ENCODE peak calls at places on chromosome X, in four cellular contexts. One of them, this sample, is unnamed.

GRCh38 chrX:142089193-142089592 is 115.9 kb downstream of the MAGEC2 start:
- DNase-seq in foreskin fibroblast: no peak
- DNase-seq in BJ: no peak
- DNase-seq in right atrium auricular region: no peak
- DNase-seq in this sample: no peak

GRCh38 chrX:2913118-2913517 is 16.0 kb downstream of the ARSD start:
- DNase-seq in right atrium auricular region: no peak
- DNase-seq in foreskin fibroblast: no peak
- DNase-seq in BJ: no peak
- DNase-seq in this sample: no peak

GRCh38 chrX:19824603-19825002 is 62.8 kb downstream of the SH3KBP1 start:
- DNase-seq in right atrium auricular region: no peak
- DNase-seq in BJ: no peak
- DNase-seq in foreskin fibroblast: peak; percentile 53
- DNase-seq in this sample: no peak

GRCh38 chrX:73214366-73215094 is at the start of gene NAP1L2:
- DNase-seq in foreskin fibroblast: no peak
- DNase-seq in right atrium auricular region: peak; percentile 59
- DNase-seq in BJ: no peak
- DNase-seq in this sample: no peak

GRCh38 chrX:106952988-106953387 is 32.8 kb downstream of the CLDN2 start:
- DNase-seq in right atrium auricular region: no peak
- DNase-seq in foreskin fibroblast: no peak
- DNase-seq in BJ: no peak
- DNase-seq in this sample: no peak

GRCh38 chrX:130896816-130897508 is 6.0 kb downstream of the ENOX2 start:
- DNase-seq in foreskin fibroblast: peak; percentile 15
- DNase-seq in BJ: no peak
- DNase-seq in right atrium auricular region: no peak
- DNase-seq in this sample: no peak

GRCh38 chrX:1323315-1323714 is 13.3 kb upstream of the IL3RA start:
- DNase-seq in right atrium auricular region: no peak
- DNase-seq in BJ: no peak
- DNase-seq in foreskin fibroblast: no peak
- DNase-seq in this sample: no peak

GRCh38 chrX:153635788-153636668 is 11.0 kb upstream of the DUSP9 start:
- DNase-seq in foreskin fibroblast: no peak
- DNase-seq in right atrium auricular region: no peak
- DNase-seq in BJ: no peak
- DNase-seq in this sample: no peak

GRCh38 chrX:22135171-22135711 is 103.1 kb downstream of the PHEX start:
- DNase-seq in right atrium auricular region: no peak
- DNase-seq in foreskin fibroblast: peak; percentile 60
- DNase-seq in BJ: no peak
- DNase-seq in this sample: no peak

GRCh38 chrX:123835661-123836371 is 24.0 kb upstream of the XIAP start:
- DNase-seq in foreskin fibroblast: peak; percentile 36
- DNase-seq in BJ: no peak
- DNase-seq in right atrium auricular region: no peak
- DNase-seq in this sample: no peak

GRCh38 chrX:123830309-123830708 is 29.5 kb upstream of the XIAP start:
- DNase-seq in foreskin fibroblast: no peak
- DNase-seq in BJ: no peak
- DNase-seq in right atrium auricular region: no peak
- DNase-seq in this sample: peak; percentile 27

GRCh38 chrX:55619547-55619946 is 3.7 kb upstream of the FOXR2 start:
- DNase-seq in right atrium auricular region: no peak
- DNase-seq in foreskin fibroblast: no peak
- DNase-seq in BJ: no peak
- DNase-seq in this sample: no peak

GRCh38 chrX:46310815-46311497 is 234.3 kb downstream of the ZNF674 start:
- DNase-seq in foreskin fibroblast: no peak
- DNase-seq in BJ: no peak
- DNase-seq in right atrium auricular region: no peak
- DNase-seq in this sample: no peak

GRCh38 chrX:53895270-53895669 is 149.0 kb downstream of the PHF8 start:
- DNase-seq in right atrium auricular region: no peak
- DNase-seq in BJ: no peak
- DNase-seq in foreskin fibroblast: no peak
- DNase-seq in this sample: no peak

GRCh38 chrX:154327026-154327820 is 31.6 kb downstream of the TKTL1 start:
- DNase-seq in right atrium auricular region: no peak
- DNase-seq in BJ: no peak
- DNase-seq in foreskin fibroblast: peak; percentile 50
- DNase-seq in this sample: peak; percentile 35

GRCh38 chrX:73262991-73263390 is 48.3 kb upstream of the NAP1L2 start:
- DNase-seq in BJ: no peak
- DNase-seq in right atrium auricular region: no peak
- DNase-seq in foreskin fibroblast: no peak
- DNase-seq in this sample: no peak

GRCh38 chrX:103688949-103689348 is 2.5 kb upstream of the MORF4L2 start:
- DNase-seq in right atrium auricular region: no peak
- DNase-seq in BJ: no peak
- DNase-seq in foreskin fibroblast: no peak
- DNase-seq in this sample: no peak

GRCh38 chrX:15151267-15152196 is 118.4 kb downstream of the ASB9 start:
- DNase-seq in right atrium auricular region: no peak
- DNase-seq in BJ: no peak
- DNase-seq in foreskin fibroblast: no peak
- DNase-seq in this sample: no peak

GRCh38 chrX:13803116-13803515 is 13.8 kb downstream of the GPM6B start:
- DNase-seq in foreskin fibroblast: no peak
- DNase-seq in right atrium auricular region: no peak
- DNase-seq in BJ: no peak
- DNase-seq in this sample: no peak

GRCh38 chrX:141733371-141733770 is 34.8 kb upstream of the SPANXD start:
- DNase-seq in foreskin fibroblast: peak; percentile 14
- DNase-seq in BJ: no peak
- DNase-seq in right atrium auricular region: no peak
- DNase-seq in this sample: no peak

GRCh38 chrX:150161092-150161672 is 201.9 kb upstream of the MAMLD1 start:
- DNase-seq in BJ: no peak
- DNase-seq in right atrium auricular region: no peak
- DNase-seq in foreskin fibroblast: no peak
- DNase-seq in this sample: no peak

GRCh38 chrX:103503163-103503852 is 16.0 kb downstream of the RAB40A start:
- DNase-seq in foreskin fibroblast: peak; percentile 31
- DNase-seq in BJ: no peak
- DNase-seq in right atrium auricular region: no peak
- DNase-seq in this sample: no peak

GRCh38 chrX:47574096-47574553 is 8.1 kb upstream of the TIMP1 start:
- DNase-seq in BJ: no peak
- DNase-seq in foreskin fibroblast: no peak
- DNase-seq in right atrium auricular region: no peak
- DNase-seq in this sample: no peak

GRCh38 chrX:100931925-100932285 is 3.2 kb upstream of the XKRX start:
- DNase-seq in right atrium auricular region: no peak
- DNase-seq in foreskin fibroblast: no peak
- DNase-seq in BJ: no peak
- DNase-seq in this sample: no peak

GRCh38 chrX:22969416-22969815 is 30.3 kb upstream of the DDX53 start:
- DNase-seq in foreskin fibroblast: no peak
- DNase-seq in BJ: no peak
- DNase-seq in right atrium auricular region: no peak
- DNase-seq in this sample: no peak

GRCh38 chrX:20218809-20219505 is 47.8 kb downstream of the RPS6KA3 start:
- DNase-seq in right atrium auricular region: no peak
- DNase-seq in foreskin fibroblast: no peak
- DNase-seq in BJ: no peak
- DNase-seq in this sample: no peak

GRCh38 chrX:136781180-136781797 is 557 bp upstream of the ARHGEF6 start:
- DNase-seq in foreskin fibroblast: peak; percentile 26
- DNase-seq in BJ: no peak
- DNase-seq in right atrium auricular region: no peak
- DNase-seq in this sample: no peak

GRCh38 chrX:47187106-47187677 is 6.4 kb upstream of the UBA1 start:
- DNase-seq in BJ: no peak
- DNase-seq in foreskin fibroblast: no peak
- DNase-seq in right atrium auricular region: no peak
- DNase-seq in this sample: no peak

GRCh38 chrX:40154853-40155616 is 57.3 kb upstream of the BCOR start:
- DNase-seq in right atrium auricular region: peak; percentile 85
- DNase-seq in BJ: no peak
- DNase-seq in foreskin fibroblast: no peak
- DNase-seq in this sample: no peak

GRCh38 chrX:103513476-103514108 is 5.7 kb downstream of the RAB40A start:
- DNase-seq in BJ: no peak
- DNase-seq in foreskin fibroblast: no peak
- DNase-seq in right atrium auricular region: no peak
- DNase-seq in this sample: peak; percentile 14

GRCh38 chrX:14420876-14421275 is 108.5 kb upstream of the GLRA2 start:
- DNase-seq in right atrium auricular region: no peak
- DNase-seq in foreskin fibroblast: no peak
- DNase-seq in BJ: no peak
- DNase-seq in this sample: no peak

GRCh38 chrX:37653397-37654085 is 32.0 kb upstream of the XK start:
- DNase-seq in foreskin fibroblast: no peak
- DNase-seq in BJ: no peak
- DNase-seq in right atrium auricular region: no peak
- DNase-seq in this sample: no peak

This sample was measured in AG09309.